ENCODE peak calls at places on chromosome 16, in nine cellular contexts. One of them, this sample, is unnamed.
A peak's percentile ranks its signal among the peaks of the same experiment; 100 is the strongest.

GRCh38 chr16:22092143-22092933 is at the start of gene VWA3A:
- DNase-seq in A673: no peak
- DNase-seq in foreskin fibroblast: peak; percentile 59
- DNase-seq in lower lobe of right lung: no peak
- DNase-seq in A549: no peak
- DNase-seq in AG09309: peak; percentile 21
- DNase-seq in psoas muscle: no peak
- DNase-seq in upper lobe of right lung: no peak
- DNase-seq in mammary epithelial cell: no peak
- DNase-seq in this sample: no peak

GRCh38 chr16:83847371-83848225 is 39.8 kb downstream of the HSBP1 start:
- DNase-seq in psoas muscle: no peak
- DNase-seq in mammary epithelial cell: peak; percentile 54
- DNase-seq in foreskin fibroblast: no peak
- DNase-seq in A673: no peak
- DNase-seq in upper lobe of right lung: no peak
- DNase-seq in AG09309: no peak
- DNase-seq in lower lobe of right lung: no peak
- DNase-seq in A549: no peak
- DNase-seq in this sample: no peak

GRCh38 chr16:77398495-77398894 is 36.3 kb downstream of the ADAMTS18 start:
- DNase-seq in AG09309: no peak
- DNase-seq in A673: no peak
- DNase-seq in foreskin fibroblast: no peak
- DNase-seq in upper lobe of right lung: no peak
- DNase-seq in mammary epithelial cell: no peak
- DNase-seq in A549: no peak
- DNase-seq in lower lobe of right lung: no peak
- DNase-seq in psoas muscle: no peak
- DNase-seq in this sample: no peak

GRCh38 chr16:69718365-69718764 is 8.0 kb downstream of the NQO1 start:
- DNase-seq in mammary epithelial cell: no peak
- DNase-seq in upper lobe of right lung: no peak
- DNase-seq in foreskin fibroblast: no peak
- DNase-seq in A673: no peak
- DNase-seq in AG09309: no peak
- DNase-seq in lower lobe of right lung: no peak
- DNase-seq in A549: no peak
- DNase-seq in psoas muscle: no peak
- DNase-seq in this sample: no peak

GRCh38 chr16:12651765-12652531 is 151.7 kb downstream of the CPPED1 start:
- DNase-seq in A549: no peak
- DNase-seq in lower lobe of right lung: no peak
- DNase-seq in mammary epithelial cell: no peak
- DNase-seq in A673: no peak
- DNase-seq in foreskin fibroblast: no peak
- DNase-seq in psoas muscle: no peak
- DNase-seq in AG09309: no peak
- DNase-seq in upper lobe of right lung: no peak
- DNase-seq in this sample: no peak

GRCh38 chr16:23060458-23061320 is 88.6 kb downstream of the USP31 start:
- DNase-seq in A549: peak; percentile 78
- DNase-seq in A673: peak; percentile 83
- DNase-seq in lower lobe of right lung: peak; percentile 58
- DNase-seq in foreskin fibroblast: peak; percentile 62
- DNase-seq in mammary epithelial cell: peak; percentile 57
- DNase-seq in psoas muscle: peak; percentile 62
- DNase-seq in AG09309: no peak
- DNase-seq in upper lobe of right lung: no peak
- DNase-seq in this sample: peak; percentile 69

GRCh38 chr16:49643429-49644142 is 212.3 kb downstream of the ZNF423 start:
- DNase-seq in mammary epithelial cell: no peak
- DNase-seq in lower lobe of right lung: no peak
- DNase-seq in psoas muscle: peak; percentile 37
- DNase-seq in A549: no peak
- DNase-seq in AG09309: peak; percentile 63
- DNase-seq in foreskin fibroblast: peak; percentile 82
- DNase-seq in upper lobe of right lung: no peak
- DNase-seq in A673: peak; percentile 51
- DNase-seq in this sample: no peak

GRCh38 chr16:3998793-3999478 is 117.3 kb downstream of the ADCY9 start:
- DNase-seq in lower lobe of right lung: peak; percentile 28
- DNase-seq in A673: peak; percentile 83
- DNase-seq in A549: peak; percentile 51
- DNase-seq in AG09309: no peak
- DNase-seq in psoas muscle: peak; percentile 67
- DNase-seq in foreskin fibroblast: peak; percentile 57
- DNase-seq in upper lobe of right lung: no peak
- DNase-seq in mammary epithelial cell: no peak
- DNase-seq in this sample: no peak

DNA sequence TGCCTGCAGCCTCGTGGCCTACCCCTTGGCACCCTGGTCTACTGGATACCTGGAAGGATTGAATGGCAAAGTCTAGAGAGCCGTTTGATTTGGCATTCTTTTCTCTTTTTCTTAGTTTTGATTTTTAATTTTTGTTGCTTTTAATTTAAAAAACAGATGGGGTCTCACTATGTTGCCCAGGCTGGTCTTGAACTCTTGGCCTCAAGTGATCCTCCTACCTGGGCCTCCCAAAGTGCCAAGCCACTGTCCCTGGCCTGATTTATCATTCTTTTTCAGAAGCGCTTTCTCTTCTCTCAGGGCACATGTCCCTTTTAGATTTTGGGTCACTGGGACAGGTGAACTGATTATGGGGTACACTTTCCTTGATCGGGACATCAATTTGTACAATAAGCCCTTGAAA is 10.8 kb downstream of the ZC3H18 start:
- DNase-seq in lower lobe of right lung: no peak
- DNase-seq in A549: no peak
- DNase-seq in upper lobe of right lung: no peak
- DNase-seq in A673: no peak
- DNase-seq in AG09309: no peak
- DNase-seq in foreskin fibroblast: no peak
- DNase-seq in psoas muscle: no peak
- DNase-seq in mammary epithelial cell: no peak
- DNase-seq in this sample: no peak
- TF ChIP-seq CTCF in lower lobe of right lung: no peak
- TF ChIP-seq CTCF in A549: no peak
- TF ChIP-seq CTCF in upper lobe of right lung: no peak
- TF ChIP-seq CTCF in A673: no peak
- TF ChIP-seq CTCF in AG09309: no peak
- TF ChIP-seq CTCF in foreskin fibroblast: no peak
- TF ChIP-seq CTCF in psoas muscle: no peak
- TF ChIP-seq CTCF in mammary epithelial cell: no peak
- TF ChIP-seq CTCF in this sample: no peak

DNA sequence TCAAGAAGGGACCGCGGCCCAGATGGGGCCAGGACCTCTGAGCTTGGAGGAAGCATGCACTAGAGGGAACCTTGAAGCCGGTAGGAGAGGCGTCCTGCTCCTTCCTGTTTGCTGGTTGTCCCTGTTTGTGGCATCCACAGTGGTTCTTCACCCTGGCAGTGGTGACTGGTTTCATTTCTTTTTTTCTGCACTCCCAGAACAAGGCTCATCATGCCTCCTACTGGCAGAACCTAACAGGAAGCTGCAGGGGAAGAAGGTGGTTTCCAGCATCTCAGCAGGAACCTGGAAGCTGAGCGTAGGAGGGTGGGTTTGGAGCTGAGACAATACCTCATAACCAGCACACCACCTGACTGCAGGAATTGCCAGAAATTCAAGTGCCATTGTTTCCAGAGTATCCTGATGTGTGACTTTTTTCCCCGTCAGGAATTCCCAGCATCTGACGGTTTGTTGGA is 5.8 kb downstream of the TMEM231 start:
- DNase-seq in A549: peak; percentile 61
- DNase-seq in lower lobe of right lung: no peak
- DNase-seq in foreskin fibroblast: no peak
- DNase-seq in A673: peak; percentile 61
- DNase-seq in AG09309: no peak
- DNase-seq in upper lobe of right lung: no peak
- DNase-seq in psoas muscle: no peak
- DNase-seq in mammary epithelial cell: peak; percentile 88
- DNase-seq in this sample: peak; percentile 58
- TF ChIP-seq CTCF in A549: no peak
- TF ChIP-seq CTCF in lower lobe of right lung: peak; percentile 42
- TF ChIP-seq CTCF in foreskin fibroblast: peak; percentile 37
- TF ChIP-seq CTCF in A673: peak; percentile 65
- TF ChIP-seq CTCF in AG09309: peak; percentile 52
- TF ChIP-seq CTCF in upper lobe of right lung: peak; percentile 46
- TF ChIP-seq CTCF in psoas muscle: peak; percentile 44
- TF ChIP-seq CTCF in mammary epithelial cell: peak; percentile 96
- TF ChIP-seq CTCF in this sample: peak; percentile 64

GRCh38 chr16:71500964-71501363 is 11.8 kb upstream of the ZNF19 start:
- DNase-seq in psoas muscle: no peak
- DNase-seq in mammary epithelial cell: no peak
- DNase-seq in lower lobe of right lung: no peak
- DNase-seq in A549: no peak
- DNase-seq in foreskin fibroblast: no peak
- DNase-seq in A673: no peak
- DNase-seq in upper lobe of right lung: no peak
- DNase-seq in AG09309: no peak
- DNase-seq in this sample: no peak
- TF ChIP-seq CTCF in psoas muscle: no peak
- TF ChIP-seq CTCF in mammary epithelial cell: no peak
- TF ChIP-seq CTCF in lower lobe of right lung: no peak
- TF ChIP-seq CTCF in A549: no peak
- TF ChIP-seq CTCF in foreskin fibroblast: no peak
- TF ChIP-seq CTCF in A673: no peak
- TF ChIP-seq CTCF in upper lobe of right lung: no peak
- TF ChIP-seq CTCF in AG09309: no peak
- TF ChIP-seq CTCF in this sample: no peak

DNA sequence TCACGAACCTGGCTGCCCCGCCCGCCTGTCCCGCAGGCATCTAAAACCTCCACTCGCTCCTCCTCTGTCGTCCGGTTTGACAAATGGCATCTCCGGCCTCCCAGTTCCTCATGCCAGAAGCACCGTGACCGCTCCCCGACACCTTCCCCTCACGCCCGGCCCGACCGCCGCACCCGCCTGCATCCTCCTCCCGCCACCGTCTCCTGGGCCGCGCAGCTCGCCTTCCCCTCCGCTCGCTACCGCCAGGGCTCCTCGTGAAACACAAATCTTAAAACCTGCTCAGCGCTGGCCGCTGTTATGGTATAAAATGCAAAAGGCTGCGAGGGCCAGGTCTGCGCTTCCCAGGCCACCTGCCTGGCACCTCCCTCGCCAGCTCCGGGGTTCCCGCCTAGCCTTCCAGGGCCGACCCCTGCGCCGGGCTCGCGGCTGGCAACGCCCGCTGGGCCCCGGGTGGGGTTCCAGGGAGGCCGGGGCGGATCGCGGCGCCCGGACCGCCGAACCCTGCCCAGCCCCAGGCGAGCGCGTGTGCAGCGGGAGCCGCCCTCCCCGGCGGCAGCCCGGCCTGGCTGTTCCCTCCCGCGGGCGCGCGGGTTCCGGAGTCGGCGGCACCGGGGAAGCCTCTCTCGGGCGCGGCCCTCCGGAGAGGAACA is 488 bp downstream of the SPSB3 start:
- DNase-seq in AG09309: no peak
- DNase-seq in lower lobe of right lung: no peak
- DNase-seq in A673: peak; percentile 22
- DNase-seq in A549: no peak
- DNase-seq in mammary epithelial cell: peak; percentile 35
- DNase-seq in psoas muscle: peak; percentile 66
- DNase-seq in foreskin fibroblast: no peak
- DNase-seq in upper lobe of right lung: no peak
- DNase-seq in this sample: no peak
- TF ChIP-seq CTCF in AG09309: peak; percentile 20
- TF ChIP-seq CTCF in lower lobe of right lung: no peak
- TF ChIP-seq CTCF in A673: peak; percentile 11
- TF ChIP-seq CTCF in A549: no peak
- TF ChIP-seq CTCF in mammary epithelial cell: no peak
- TF ChIP-seq CTCF in psoas muscle: no peak
- TF ChIP-seq CTCF in foreskin fibroblast: peak; percentile 3
- TF ChIP-seq CTCF in upper lobe of right lung: no peak
- TF ChIP-seq CTCF in this sample: no peak

This sample was measured in GM10248.